ENCODE peak calls at places on chromosomes 4 and X, in six cellular contexts. R is astrocyte of the spinal cord, Y is AG04450, L is GM10248, I is OCI-M1, X is stomach. T is an unnamed sample.

GRCh38 chr4:24850669-24851068 is 55.3 kb downstream of the SOD3 start:
- DNase-seq in R (peak; percentile 90), X (no peak), I (no peak), Y (peak; percentile 75), L (no peak), T (peak; percentile 94)

GRCh38 chr4:173264245-173264959 is 69.8 kb downstream of the HMGB2 start:
- DNase-seq in R (peak; percentile 50), L (peak; percentile 17), I (peak; percentile 94), Y (peak; percentile 49), X (peak; percentile 34), T (peak; percentile 38)

GRCh38 chrX:46367491-46367890 is 177.7 kb downstream of the ZNF674 start:
- DNase-seq in X (no peak), L (no peak), Y (no peak), R (no peak), I (no peak), T (no peak)

GRCh38 chr4:141099326-141099725 is 33.9 kb downstream of the RNF150 start:
- DNase-seq in L (no peak), Y (no peak), X (no peak), R (peak; percentile 33), I (no peak), T (peak; percentile 72)

GRCh38 chr4:152805818-152806217 is 26.1 kb downstream of the ARFIP1 start:
- DNase-seq in R (no peak), X (no peak), L (no peak), I (no peak), Y (no peak), T (no peak)

GRCh38 chr4:105641876-105642275 is 66.6 kb downstream of the INTS12 start:
- DNase-seq in I (no peak), Y (no peak), X (no peak), R (no peak), L (no peak), T (no peak)

GRCh38 chrX:150363561-150364346 is 637 bp downstream of the MAMLD1 start:
- DNase-seq in R (peak; percentile 32), Y (no peak), I (peak; percentile 28), L (no peak), X (no peak), T (peak; percentile 54)

GRCh38 chr4:150181536-150181935 is 103.3 kb downstream of the DCLK2 start:
- DNase-seq in I (no peak), L (no peak), X (no peak), Y (no peak), R (peak; percentile 43), T (peak; percentile 78)

GRCh38 chr4:131113273-131113672 is 2017.3 kb downstream of the C4orf33 start:
- DNase-seq in I (no peak), L (no peak), X (no peak), Y (no peak), R (no peak), T (no peak)

GRCh38 chr4:183449193-183449888 is 4.9 kb downstream of the CDKN2AIP start:
- DNase-seq in L (no peak), R (no peak), Y (peak; percentile 29), X (no peak), I (no peak), T (peak; percentile 98)

T was measured in EH.